ENCODE peak calls at places on chromosomes 2 and 18, in nine cellular contexts. One of them, this sample, is unnamed.

GRCh38 chr2:144515694-144516416 is 4.1 kb downstream of the ZEB2 start:
- DNase-seq in stimulated activated naive CD8-positive, alpha-beta T cell treated with anti-CD3 and anti-CD28 coated beads, Interleukin-15, Interleukin-2, amounts not matched to agents 100 U/mL and 50 U/mL, for 24 hours: peak; percentile 58
- DNase-seq in DMS 273 treated with DMSO at 0.1 percent for 48 hours: no peak
- DNase-seq in pancreas: no peak
- DNase-seq in left lung: peak; percentile 50
- DNase-seq in ELR: peak; percentile 67
- DNase-seq in RWPE1: no peak
- DNase-seq in substantia nigra: peak; percentile 60
- DNase-seq in foreskin fibroblast: peak; percentile 58
- DNase-seq in this sample: peak; percentile 32

GRCh38 chr2:146701183-146701582 is 1143.6 kb upstream of the ACVR2A start:
- DNase-seq in stimulated activated naive CD8-positive, alpha-beta T cell treated with anti-CD3 and anti-CD28 coated beads, Interleukin-15, Interleukin-2, amounts not matched to agents 100 U/mL and 50 U/mL, for 24 hours: no peak
- DNase-seq in DMS 273 treated with DMSO at 0.1 percent for 48 hours: no peak
- DNase-seq in pancreas: no peak
- DNase-seq in left lung: no peak
- DNase-seq in ELR: peak; percentile 33
- DNase-seq in RWPE1: no peak
- DNase-seq in substantia nigra: no peak
- DNase-seq in foreskin fibroblast: peak; percentile 5
- DNase-seq in this sample: no peak

GRCh38 chr2:31318360-31319336 is 84.7 kb downstream of the EHD3 start:
- DNase-seq in stimulated activated naive CD8-positive, alpha-beta T cell treated with anti-CD3 and anti-CD28 coated beads, Interleukin-15, Interleukin-2, amounts not matched to agents 100 U/mL and 50 U/mL, for 24 hours: peak; percentile 61
- DNase-seq in DMS 273 treated with DMSO at 0.1 percent for 48 hours: no peak
- DNase-seq in pancreas: no peak
- DNase-seq in left lung: peak; percentile 45
- DNase-seq in ELR: peak; percentile 88
- DNase-seq in RWPE1: no peak
- DNase-seq in substantia nigra: no peak
- DNase-seq in foreskin fibroblast: peak; percentile 92
- DNase-seq in this sample: peak; percentile 90

GRCh38 chr2:215900203-215900611 is 113.1 kb downstream of the MREG start:
- DNase-seq in stimulated activated naive CD8-positive, alpha-beta T cell treated with anti-CD3 and anti-CD28 coated beads, Interleukin-15, Interleukin-2, amounts not matched to agents 100 U/mL and 50 U/mL, for 24 hours: no peak
- DNase-seq in DMS 273 treated with DMSO at 0.1 percent for 48 hours: no peak
- DNase-seq in pancreas: no peak
- DNase-seq in left lung: peak; percentile 68
- DNase-seq in ELR: peak; percentile 44
- DNase-seq in RWPE1: peak; percentile 45
- DNase-seq in substantia nigra: no peak
- DNase-seq in foreskin fibroblast: peak; percentile 84
- DNase-seq in this sample: no peak

GRCh38 chr2:233448220-233448559 is 93.9 kb downstream of the DGKD start:
- DNase-seq in stimulated activated naive CD8-positive, alpha-beta T cell treated with anti-CD3 and anti-CD28 coated beads, Interleukin-15, Interleukin-2, amounts not matched to agents 100 U/mL and 50 U/mL, for 24 hours: no peak
- DNase-seq in DMS 273 treated with DMSO at 0.1 percent for 48 hours: no peak
- DNase-seq in pancreas: no peak
- DNase-seq in left lung: peak; percentile 26
- DNase-seq in ELR: peak; percentile 40
- DNase-seq in RWPE1: no peak
- DNase-seq in substantia nigra: no peak
- DNase-seq in foreskin fibroblast: peak; percentile 17
- DNase-seq in this sample: peak; percentile 16

GRCh38 chr2:241009601-241010530 is 11.4 kb downstream of the SNED1 start:
- DNase-seq in stimulated activated naive CD8-positive, alpha-beta T cell treated with anti-CD3 and anti-CD28 coated beads, Interleukin-15, Interleukin-2, amounts not matched to agents 100 U/mL and 50 U/mL, for 24 hours: peak; percentile 41
- DNase-seq in DMS 273 treated with DMSO at 0.1 percent for 48 hours: no peak
- DNase-seq in pancreas: peak; percentile 74
- DNase-seq in left lung: no peak
- DNase-seq in ELR: peak; percentile 61
- DNase-seq in RWPE1: peak; percentile 33
- DNase-seq in substantia nigra: peak; percentile 36
- DNase-seq in foreskin fibroblast: peak; percentile 85
- DNase-seq in this sample: peak; percentile 27

GRCh38 chr18:11494093-11494492 is 115.3 kb upstream of the SLC35G4 start:
- DNase-seq in stimulated activated naive CD8-positive, alpha-beta T cell treated with anti-CD3 and anti-CD28 coated beads, Interleukin-15, Interleukin-2, amounts not matched to agents 100 U/mL and 50 U/mL, for 24 hours: no peak
- DNase-seq in DMS 273 treated with DMSO at 0.1 percent for 48 hours: no peak
- DNase-seq in pancreas: no peak
- DNase-seq in left lung: no peak
- DNase-seq in ELR: peak; percentile 66
- DNase-seq in RWPE1: peak; percentile 29
- DNase-seq in substantia nigra: no peak
- DNase-seq in foreskin fibroblast: peak; percentile 58
- DNase-seq in this sample: no peak

GRCh38 chr2:12437144-12437543 is 279.6 kb upstream of the TRIB2 start:
- DNase-seq in stimulated activated naive CD8-positive, alpha-beta T cell treated with anti-CD3 and anti-CD28 coated beads, Interleukin-15, Interleukin-2, amounts not matched to agents 100 U/mL and 50 U/mL, for 24 hours: no peak
- DNase-seq in DMS 273 treated with DMSO at 0.1 percent for 48 hours: no peak
- DNase-seq in pancreas: no peak
- DNase-seq in left lung: no peak
- DNase-seq in ELR: no peak
- DNase-seq in RWPE1: no peak
- DNase-seq in substantia nigra: no peak
- DNase-seq in foreskin fibroblast: no peak
- DNase-seq in this sample: no peak

GRCh38 chr2:172281648-172282576 is 145.5 kb upstream of the ITGA6 start:
- DNase-seq in stimulated activated naive CD8-positive, alpha-beta T cell treated with anti-CD3 and anti-CD28 coated beads, Interleukin-15, Interleukin-2, amounts not matched to agents 100 U/mL and 50 U/mL, for 24 hours: no peak
- DNase-seq in DMS 273 treated with DMSO at 0.1 percent for 48 hours: no peak
- DNase-seq in pancreas: no peak
- DNase-seq in left lung: no peak
- DNase-seq in ELR: peak; percentile 91
- DNase-seq in RWPE1: no peak
- DNase-seq in substantia nigra: no peak
- DNase-seq in foreskin fibroblast: peak; percentile 86
- DNase-seq in this sample: no peak

GRCh38 chr2:36235426-36235825 is 120.2 kb upstream of the CRIM1 start:
- DNase-seq in stimulated activated naive CD8-positive, alpha-beta T cell treated with anti-CD3 and anti-CD28 coated beads, Interleukin-15, Interleukin-2, amounts not matched to agents 100 U/mL and 50 U/mL, for 24 hours: no peak
- DNase-seq in DMS 273 treated with DMSO at 0.1 percent for 48 hours: no peak
- DNase-seq in pancreas: no peak
- DNase-seq in left lung: no peak
- DNase-seq in ELR: no peak
- DNase-seq in RWPE1: no peak
- DNase-seq in substantia nigra: no peak
- DNase-seq in foreskin fibroblast: no peak
- DNase-seq in this sample: no peak

GRCh38 chr2:189681903-189682302 is 7.4 kb downstream of the ANKAR start:
- DNase-seq in stimulated activated naive CD8-positive, alpha-beta T cell treated with anti-CD3 and anti-CD28 coated beads, Interleukin-15, Interleukin-2, amounts not matched to agents 100 U/mL and 50 U/mL, for 24 hours: no peak
- DNase-seq in DMS 273 treated with DMSO at 0.1 percent for 48 hours: no peak
- DNase-seq in pancreas: no peak
- DNase-seq in left lung: no peak
- DNase-seq in ELR: no peak
- DNase-seq in RWPE1: no peak
- DNase-seq in substantia nigra: no peak
- DNase-seq in foreskin fibroblast: peak; percentile 35
- DNase-seq in this sample: no peak

GRCh38 chr2:99841749-99842148 is 300.6 kb downstream of the AFF3 start:
- DNase-seq in stimulated activated naive CD8-positive, alpha-beta T cell treated with anti-CD3 and anti-CD28 coated beads, Interleukin-15, Interleukin-2, amounts not matched to agents 100 U/mL and 50 U/mL, for 24 hours: no peak
- DNase-seq in DMS 273 treated with DMSO at 0.1 percent for 48 hours: no peak
- DNase-seq in pancreas: no peak
- DNase-seq in left lung: no peak
- DNase-seq in ELR: peak; percentile 91
- DNase-seq in RWPE1: no peak
- DNase-seq in substantia nigra: no peak
- DNase-seq in foreskin fibroblast: peak; percentile 47
- DNase-seq in this sample: no peak

GRCh38 chr2:160680294-160680693 is 186.7 kb upstream of the RBMS1 start:
- DNase-seq in stimulated activated naive CD8-positive, alpha-beta T cell treated with anti-CD3 and anti-CD28 coated beads, Interleukin-15, Interleukin-2, amounts not matched to agents 100 U/mL and 50 U/mL, for 24 hours: no peak
- DNase-seq in DMS 273 treated with DMSO at 0.1 percent for 48 hours: no peak
- DNase-seq in pancreas: no peak
- DNase-seq in left lung: no peak
- DNase-seq in ELR: no peak
- DNase-seq in RWPE1: no peak
- DNase-seq in substantia nigra: no peak
- DNase-seq in foreskin fibroblast: no peak
- DNase-seq in this sample: no peak

GRCh38 chr2:205925373-205926337 is 160.3 kb downstream of the INO80D start:
- DNase-seq in stimulated activated naive CD8-positive, alpha-beta T cell treated with anti-CD3 and anti-CD28 coated beads, Interleukin-15, Interleukin-2, amounts not matched to agents 100 U/mL and 50 U/mL, for 24 hours: peak; percentile 85
- DNase-seq in DMS 273 treated with DMSO at 0.1 percent for 48 hours: no peak
- DNase-seq in pancreas: peak; percentile 80
- DNase-seq in left lung: peak; percentile 78
- DNase-seq in ELR: peak; percentile 66
- DNase-seq in RWPE1: peak; percentile 69
- DNase-seq in substantia nigra: peak; percentile 59
- DNase-seq in foreskin fibroblast: peak; percentile 85
- DNase-seq in this sample: peak; percentile 52

GRCh38 chr2:215711484-215712034 is 275.7 kb upstream of the FN1 start:
- DNase-seq in stimulated activated naive CD8-positive, alpha-beta T cell treated with anti-CD3 and anti-CD28 coated beads, Interleukin-15, Interleukin-2, amounts not matched to agents 100 U/mL and 50 U/mL, for 24 hours: no peak
- DNase-seq in DMS 273 treated with DMSO at 0.1 percent for 48 hours: no peak
- DNase-seq in pancreas: no peak
- DNase-seq in left lung: no peak
- DNase-seq in ELR: peak; percentile 93
- DNase-seq in RWPE1: no peak
- DNase-seq in substantia nigra: no peak
- DNase-seq in foreskin fibroblast: peak; percentile 82
- DNase-seq in this sample: no peak

GRCh38 chr2:19711470-19712372 is 190.1 kb downstream of the TTC32 start:
- DNase-seq in stimulated activated naive CD8-positive, alpha-beta T cell treated with anti-CD3 and anti-CD28 coated beads, Interleukin-15, Interleukin-2, amounts not matched to agents 100 U/mL and 50 U/mL, for 24 hours: no peak
- DNase-seq in DMS 273 treated with DMSO at 0.1 percent for 48 hours: no peak
- DNase-seq in pancreas: no peak
- DNase-seq in left lung: no peak
- DNase-seq in ELR: peak; percentile 97
- DNase-seq in RWPE1: peak; percentile 88
- DNase-seq in substantia nigra: peak; percentile 5
- DNase-seq in foreskin fibroblast: peak; percentile 97
- DNase-seq in this sample: no peak

This sample was measured in DND-41.